ENCODE peak calls at places on chromosomes 5 and 9, in five cellular contexts. A, E, R, L and W are unnamed samples.

GRCh38 chr9:127049581-127049980 is 72.9 kb downstream of the ANGPTL2 start:
- DNase-seq in A (no peak), E (peak), R (no peak), L (no peak), W (no peak)

GRCh38 chr5:78639811-78640210 is 8.8 kb downstream of the LHFPL2 start:
- DNase-seq in A (no peak), E (no peak), R (no peak), L (no peak), W (no peak)

GRCh38 chr5:68288756-68289134 is 73.2 kb downstream of the PIK3R1 start:
- DNase-seq in A (peak), E (no peak), R (no peak), L (peak), W (no peak)

GRCh38 chr9:81521892-81522291 is 167.5 kb downstream of the TLE1 start:
- DNase-seq in A (no peak), E (no peak), R (no peak), L (no peak), W (no peak)

GRCh38 chr9:77433675-77434445 is 214.3 kb downstream of the GNA14 start:
- DNase-seq in A (peak), E (peak), R (no peak), L (peak), W (peak)

GRCh38 chr5:13676531-13676930 is 268.0 kb downstream of the DNAH5 start:
- DNase-seq in A (no peak), E (no peak), R (no peak), L (no peak), W (no peak)

GRCh38 chr5:138460032-138460693 is 5.1 kb upstream of the EGR1 start:
- DNase-seq in A (no peak), E (no peak), R (no peak), L (peak), W (no peak)

GRCh38 chr9:115643948-115644727 is 509.5 kb upstream of the PAPPA start:
- DNase-seq in A (no peak), E (no peak), R (no peak), L (no peak), W (no peak)

GRCh38 chr9:34653610-34654072 is 1.7 kb downstream of the IL11RA start:
- DNase-seq in A (no peak), E (peak), R (no peak), L (peak), W (peak)

GRCh38 chr5:78699565-78700143 is 51.1 kb upstream of the LHFPL2 start:
- DNase-seq in A (no peak), E (peak), R (no peak), L (peak), W (peak)

GRCh38 chr5:57002959-57003485 is 51.1 kb upstream of the MIER3 start:
- DNase-seq in A (no peak), E (no peak), R (no peak), L (peak), W (no peak)

GRCh38 chr9:16058131-16058549 is 505.3 kb downstream of the CCDC171 start:
- DNase-seq in A (peak), E (peak), R (no peak), L (no peak), W (peak)

GRCh38 chr5:178690208-178690607 is 40.3 kb downstream of the ZNF354A start:
- DNase-seq in A (no peak), E (no peak), R (no peak), L (no peak), W (no peak)

GRCh38 chr9:76658510-76659231 is 105.6 kb upstream of the PCA3 start:
- DNase-seq in A (no peak), E (peak), R (no peak), L (peak), W (peak)

GRCh38 chr5:151451626-151452520 is 4.5 kb downstream of the SLC36A1 start:
- DNase-seq in A (no peak), E (no peak), R (no peak), L (peak), W (peak)

GRCh38 chr5:84248013-84248412 is 136.7 kb downstream of the EDIL3 start:
- DNase-seq in A (no peak), E (no peak), R (no peak), L (no peak), W (no peak)

GRCh38 chr5:103132684-103133083 is 12.6 kb downstream of the PPIP5K2 start:
- DNase-seq in A (no peak), E (no peak), R (no peak), L (no peak), W (no peak)

GRCh38 chr5:138840100-138840499 is 35.0 kb downstream of the LRRTM2 start:
- DNase-seq in A (no peak), E (no peak), R (no peak), L (no peak), W (no peak)

GRCh38 chr9:34171753-34172535 is 6.9 kb upstream of the UBAP1 start:
- DNase-seq in A (no peak), E (no peak), R (no peak), L (no peak), W (no peak)

GRCh38 chr5:23506329-23507236 is 826 bp upstream of the PRDM9 start:
- DNase-seq in A (peak), E (peak), R (no peak), L (peak), W (no peak)

GRCh38 chr5:149957855-149958254 is 2.7 kb upstream of the SLC26A2 start:
- DNase-seq in A (no peak), E (no peak), R (no peak), L (peak), W (peak)

GRCh38 chr5:115767424-115767823 is 49.0 kb downstream of the CDO1 start:
- DNase-seq in A (no peak), E (no peak), R (no peak), L (no peak), W (no peak)

GRCh38 chr5:80607832-80608231 is 37.8 kb upstream of the ANKRD34B start:
- DNase-seq in A (no peak), E (no peak), R (no peak), L (no peak), W (no peak)

GRCh38 chr5:88674262-88675158 is 208.5 kb downstream of the MEF2C start:
- DNase-seq in A (peak), E (no peak), R (no peak), L (no peak), W (no peak)

GRCh38 chr9:110173322-110173642 is 34.7 kb downstream of the C9orf152 start:
- DNase-seq in A (peak), E (no peak), R (no peak), L (no peak), W (no peak)

GRCh38 chr9:133960568-133961129 is 31.5 kb downstream of the VAV2 start:
- DNase-seq in A (no peak), E (no peak), R (no peak), L (no peak), W (no peak)

GRCh38 chr5:79069488-79070001 is at the start of the genes BHMT2 and DMGDH:
- DNase-seq in A (no peak), E (peak), R (no peak), L (no peak), W (no peak)

GRCh38 chr5:150573867-150574817 is 66.2 kb downstream of the NDST1 start:
- DNase-seq in A (no peak), E (no peak), R (no peak), L (no peak), W (no peak)

GRCh38 chr9:115254217-115254616 is 136.3 kb upstream of the TNC start:
- DNase-seq in A (no peak), E (no peak), R (no peak), L (no peak), W (no peak)

GRCh38 chr5:102670224-102670836 is 84.8 kb upstream of the PAM start:
- DNase-seq in A (peak), E (no peak), R (no peak), L (peak), W (no peak)

GRCh38 chr5:68054625-68055024 is 160.9 kb upstream of the PIK3R1 start:
- DNase-seq in A (no peak), E (no peak), R (no peak), L (no peak), W (no peak)

GRCh38 chr9:88535226-88535931 is 401 bp downstream of the NXNL2 start:
- DNase-seq in A (peak), E (no peak), R (no peak), L (peak), W (peak)

GRCh38 chr9:35736201-35736633 is 3.8 kb downstream of the CREB3 start:
- DNase-seq in A (peak), E (peak), R (no peak), L (peak), W (peak)

GRCh38 chr5:147415663-147416062 is 94.2 kb downstream of the DPYSL3 start:
- DNase-seq in A (no peak), E (no peak), R (no peak), L (no peak), W (no peak)

GRCh38 chr5:103587185-103587748 is 24.7 kb upstream of the NUDT12 start:
- DNase-seq in A (no peak), E (peak), R (no peak), L (peak), W (peak)

GRCh38 chr5:10588109-10588775 is 24.4 kb downstream of the ANKRD33B start:
- DNase-seq in A (no peak), E (no peak), R (no peak), L (no peak), W (no peak)

GRCh38 chr5:10590226-10591047 is 26.6 kb downstream of the ANKRD33B start:
- DNase-seq in A (no peak), E (peak), R (no peak), L (no peak), W (peak)

GRCh38 chr5:10586008-10586407 is 22.1 kb downstream of the ANKRD33B start:
- DNase-seq in A (no peak), E (no peak), R (no peak), L (no peak), W (no peak)

GRCh38 chr5:10591159-10591558 is 27.3 kb downstream of the ANKRD33B start:
- DNase-seq in A (no peak), E (no peak), R (no peak), L (no peak), W (no peak)

GRCh38 chr5:10588779-10589447 is 25.0 kb downstream of the ANKRD33B start:
- DNase-seq in A (no peak), E (no peak), R (no peak), L (no peak), W (no peak)
- TF ChIP-seq CTCF in A (no peak), E (no peak), R (no peak), L (no peak), W (no peak)

DNA sequence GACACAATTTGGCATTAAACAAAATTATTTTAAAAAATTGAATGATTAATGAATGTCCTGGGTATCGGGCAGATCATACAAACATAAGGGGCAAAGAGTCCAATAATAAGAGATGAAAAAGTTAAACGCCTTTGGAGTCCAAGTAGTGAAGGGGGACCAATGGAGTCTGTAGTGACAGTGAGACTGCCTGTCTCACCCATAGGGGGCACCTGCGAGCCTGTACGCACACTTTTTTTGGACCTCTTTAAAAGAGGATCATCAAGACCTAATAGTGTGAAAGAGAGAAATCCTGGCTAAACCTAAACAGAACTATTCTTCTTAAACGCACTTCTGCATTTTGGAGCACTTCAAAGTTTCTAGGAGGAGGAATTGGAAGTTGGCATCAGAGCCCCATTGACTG is 636.0 kb upstream of the KLF4 start:
- DNase-seq in A (peak), E (no peak), R (no peak), L (no peak), W (no peak)
- TF ChIP-seq CTCF in A (peak), E (peak), R (no peak), L (no peak), W (peak)

DNA sequence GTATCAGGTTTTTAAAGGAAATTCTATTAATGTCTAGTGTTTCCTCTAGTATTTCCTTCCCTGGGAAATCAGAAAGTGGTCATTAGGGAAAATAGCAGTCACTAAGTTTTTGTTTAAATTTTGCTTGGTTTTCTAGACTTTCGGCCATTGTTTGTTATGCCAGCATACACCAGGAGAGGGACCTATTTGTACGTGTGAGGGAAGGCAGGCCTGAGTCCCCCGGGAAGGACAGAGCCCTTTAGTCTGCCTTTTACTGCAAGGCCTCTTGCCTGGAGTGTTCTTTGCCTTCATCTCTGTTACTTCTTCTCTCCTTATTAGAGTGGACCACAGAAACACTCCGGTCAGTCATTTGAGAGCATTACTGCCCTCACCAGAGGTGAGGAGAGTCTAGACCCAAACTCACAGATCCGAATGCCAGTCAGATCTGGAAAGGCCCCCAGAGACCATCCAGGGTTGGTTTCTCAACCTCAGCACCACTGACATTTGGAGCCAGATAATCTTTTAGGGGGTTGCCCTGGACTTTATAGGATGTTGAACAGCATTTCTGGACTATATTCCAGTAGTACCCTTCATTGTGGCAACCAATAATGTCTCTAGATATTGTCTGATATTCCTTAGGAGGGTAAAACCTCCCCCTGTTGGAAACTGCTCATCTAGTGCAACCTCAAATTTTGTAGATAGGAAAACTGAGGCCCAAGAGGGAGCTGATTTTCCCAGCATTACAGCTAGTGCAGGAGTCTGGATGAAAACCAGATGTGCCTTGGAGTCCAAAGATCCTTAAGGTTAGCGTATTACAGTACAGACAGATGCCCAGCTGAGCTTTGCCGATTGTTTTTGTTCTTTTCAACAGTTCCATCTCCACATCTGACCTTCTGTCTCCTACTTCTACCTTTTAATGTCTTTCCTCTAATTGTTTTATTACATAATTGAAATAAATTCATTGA is 93.0 kb upstream of the NIPAL4 start:
- DNase-seq in A (peak), E (peak), R (no peak), L (peak), W (peak)
- TF ChIP-seq CTCF in A (no peak), E (peak), R (no peak), L (peak), W (peak)

GRCh38 chr9:137722481-137722880 is 103.7 kb downstream of the EHMT1 start:
- DNase-seq in A (no peak), E (no peak), R (no peak), L (no peak), W (no peak)

GRCh38 chr9:137721479-137721878 is 102.7 kb downstream of the EHMT1 start:
- DNase-seq in A (no peak), E (no peak), R (no peak), L (no peak), W (no peak)

GRCh38 chr9:137720571-137721110 is 101.8 kb downstream of the EHMT1 start:
- DNase-seq in A (no peak), E (no peak), R (no peak), L (no peak), W (no peak)

GRCh38 chr9:137723396-137724113 is 104.8 kb downstream of the EHMT1 start:
- DNase-seq in A (no peak), E (no peak), R (no peak), L (no peak), W (no peak)

GRCh38 chr9:137721899-137722298 is 103.1 kb downstream of the EHMT1 start:
- DNase-seq in A (no peak), E (no peak), R (no peak), L (no peak), W (no peak)
- TF ChIP-seq CTCF in A (no peak), E (no peak), R (no peak), L (peak), W (peak)

DNA sequence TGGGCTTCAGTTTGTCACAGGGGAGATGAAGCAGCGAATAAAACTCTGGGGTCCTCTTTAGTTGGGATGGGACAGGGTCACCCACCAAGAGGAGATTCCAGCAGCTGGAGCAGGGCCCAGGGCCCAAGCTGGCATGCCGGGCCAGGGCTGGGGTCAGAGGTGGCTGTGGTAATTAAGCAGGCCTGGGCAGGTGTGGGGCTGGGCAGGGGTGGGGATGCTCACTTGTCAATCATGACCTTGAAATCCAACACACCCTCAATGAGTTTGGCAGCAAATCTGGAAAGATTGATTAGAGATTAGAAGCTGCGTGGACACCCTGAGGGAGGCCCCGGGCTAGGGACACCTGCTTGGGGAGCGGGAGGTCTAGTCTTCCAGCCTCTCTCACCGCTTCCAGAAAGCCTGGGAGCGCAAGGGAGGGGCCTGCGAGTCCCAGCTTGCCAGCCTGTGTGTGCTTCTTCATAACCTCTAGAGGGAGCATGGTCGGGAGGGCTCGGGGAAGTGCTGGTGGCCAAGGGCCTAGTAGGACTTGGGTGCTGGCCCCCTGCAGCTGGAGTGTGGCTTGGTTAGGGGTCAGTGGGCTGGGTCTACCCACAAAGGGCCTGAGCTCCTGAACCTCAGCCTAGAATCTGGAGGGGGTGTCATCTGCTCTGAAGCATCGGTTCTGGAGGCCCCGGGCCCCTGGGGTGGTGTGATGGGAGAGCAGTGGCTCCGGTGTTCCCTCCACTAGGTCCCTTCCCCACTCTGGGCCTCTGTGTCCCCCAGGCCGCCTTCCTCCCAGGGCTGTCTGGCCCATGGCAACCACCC is 7.6 kb downstream of the CRAT start:
- DNase-seq in A (peak), E (peak), R (no peak), L (peak), W (peak)
- TF ChIP-seq CTCF in A (peak), E (peak), R (peak), L (peak), W (peak)